ENCODE peak calls at places on chromosomes 11 and 22, in four cellular contexts. K is esophagus muscularis mucosa, V is tibial nerve, X is Peyer's patch. D is an unnamed sample.

GRCh38 chr11:131910491-131911387 is 540.3 kb downstream of the NTM start:
- DNase-seq in K (no peak), V (no peak), X (no peak), D (no peak)

GRCh38 chr11:134019500-134019899 is 49.4 kb upstream of the JAM3 start:
- DNase-seq in V (no peak), K (no peak), X (no peak), D (no peak)

GRCh38 chr11:27718853-27719574 is 18.8 kb upstream of the BDNF start:
- DNase-seq in X (no peak), V (no peak), K (no peak), D (no peak)

GRCh38 chr11:99534812-99535211 is 514.1 kb downstream of the CNTN5 start:
- DNase-seq in V (no peak), X (no peak), K (no peak), D (no peak)

GRCh38 chr11:128852327-128853023 is 14.6 kb downstream of the KCNJ1 start:
- DNase-seq in K (no peak), V (no peak), X (no peak), D (no peak)

GRCh38 chr11:6321961-6322362 is 1.7 kb upstream of the CAVIN3 start:
- DNase-seq in K (no peak), V (no peak), X (no peak), D (no peak)

GRCh38 chr11:16987205-16987568 is 27.0 kb downstream of the PLEKHA7 start:
- DNase-seq in X (peak; percentile 87), K (no peak), V (no peak), D (no peak)

GRCh38 chr11:112113539-112114457 is 27.1 kb downstream of the SDHD start:
- DNase-seq in V (no peak), K (no peak), X (no peak), D (no peak)

GRCh38 chr22:49889071-49889470 is 29.2 kb downstream of the ALG12 start:
- DNase-seq in K (no peak), V (no peak), X (no peak), D (no peak)

GRCh38 chr11:120310875-120311274 is 14.2 kb upstream of the TLCD5 start:
- DNase-seq in X (no peak), K (no peak), V (no peak), D (no peak)

GRCh38 chr11:62922653-62923371 is 1.6 kb upstream of the CHRM1 start:
- DNase-seq in K (no peak), X (no peak), V (no peak), D (no peak)

GRCh38 chr22:45284705-45285305 is at the start of gene UPK3A:
- DNase-seq in V (no peak), X (peak; percentile 89), K (no peak), D (no peak)

GRCh38 chr11:18071098-18071705 is 25.1 kb upstream of the TPH1 start:
- DNase-seq in V (no peak), X (no peak), K (no peak), D (no peak)

GRCh38 chr11:114304065-114304464 is 7.9 kb downstream of the NNMT start:
- DNase-seq in V (no peak), K (no peak), X (no peak), D (no peak)

GRCh38 chr11:31690041-31690440 is 121.1 kb downstream of the PAX6 start:
- DNase-seq in K (no peak), V (no peak), X (no peak), D (no peak)

GRCh38 chr11:32555091-32555490 is 28.5 kb upstream of the EIF3M start:
- DNase-seq in K (no peak), X (no peak), V (no peak), D (no peak)

GRCh38 chr11:69251639-69252493 is 42.1 kb upstream of the MYEOV start:
- DNase-seq in X (no peak), V (no peak), K (no peak), D (peak; percentile 89)

GRCh38 chr11:112277937-112278336 is 17.3 kb upstream of the PLET1 start:
- DNase-seq in K (no peak), X (no peak), V (no peak), D (no peak)

GRCh38 chr11:87266751-87267150 is 229.0 kb downstream of the TMEM135 start:
- DNase-seq in K (no peak), X (no peak), V (no peak), D (no peak)

GRCh38 chr22:39556970-39557811 is 13.4 kb upstream of the CACNA1I start:
- DNase-seq in K (no peak), V (no peak), X (no peak), D (no peak)

GRCh38 chr22:26642465-26643367 is 14.7 kb upstream of the MIAT start:
- DNase-seq in K (no peak), V (no peak), X (no peak), D (no peak)

GRCh38 chr11:75510011-75510595 is 15.6 kb downstream of the GDPD5 start:
- DNase-seq in K (no peak), V (no peak), X (no peak), D (no peak)

GRCh38 chr11:90235536-90235935 is 12.7 kb upstream of the CHORDC1 start:
- DNase-seq in V (no peak), X (no peak), K (no peak), D (no peak)

GRCh38 chr11:27699926-27700350 is 317 bp downstream of the BDNF start:
- DNase-seq in V (no peak), X (no peak), K (no peak), D (peak; percentile 83)

GRCh38 chr22:21657361-21658118 is 8.3 kb upstream of the PPIL2 start:
- DNase-seq in X (peak; percentile 89), K (no peak), V (no peak), D (peak; percentile 36)

GRCh38 chr11:76777922-76778321 is 5.2 kb upstream of the TSKU start:
- DNase-seq in X (peak; percentile 4), K (no peak), V (no peak), D (no peak)

GRCh38 chr11:73402834-73403185 is 26.6 kb downstream of the RELT start:
- DNase-seq in X (no peak), K (no peak), V (no peak), D (no peak)

GRCh38 chr22:37827056-37827455 is 3.9 kb downstream of the GALR3 start:
- DNase-seq in V (no peak), K (no peak), X (no peak), D (no peak)

GRCh38 chr11:71207996-71208774 is 44.2 kb downstream of the SHANK2 start:
- DNase-seq in V (no peak), K (no peak), X (no peak), D (no peak)

GRCh38 chr11:110897035-110897434 is 184.8 kb upstream of the ARHGAP20 start:
- DNase-seq in K (no peak), V (no peak), X (no peak), D (no peak)

GRCh38 chr11:33478111-33478573 is 221.0 kb downstream of the HIPK3 start:
- DNase-seq in K (no peak), V (no peak), X (no peak), D (no peak)

GRCh38 chr11:110100476-110101240 is 7.5 kb downstream of the ZC3H12C start:
- DNase-seq in K (no peak), V (no peak), X (no peak), D (no peak)

DNA sequence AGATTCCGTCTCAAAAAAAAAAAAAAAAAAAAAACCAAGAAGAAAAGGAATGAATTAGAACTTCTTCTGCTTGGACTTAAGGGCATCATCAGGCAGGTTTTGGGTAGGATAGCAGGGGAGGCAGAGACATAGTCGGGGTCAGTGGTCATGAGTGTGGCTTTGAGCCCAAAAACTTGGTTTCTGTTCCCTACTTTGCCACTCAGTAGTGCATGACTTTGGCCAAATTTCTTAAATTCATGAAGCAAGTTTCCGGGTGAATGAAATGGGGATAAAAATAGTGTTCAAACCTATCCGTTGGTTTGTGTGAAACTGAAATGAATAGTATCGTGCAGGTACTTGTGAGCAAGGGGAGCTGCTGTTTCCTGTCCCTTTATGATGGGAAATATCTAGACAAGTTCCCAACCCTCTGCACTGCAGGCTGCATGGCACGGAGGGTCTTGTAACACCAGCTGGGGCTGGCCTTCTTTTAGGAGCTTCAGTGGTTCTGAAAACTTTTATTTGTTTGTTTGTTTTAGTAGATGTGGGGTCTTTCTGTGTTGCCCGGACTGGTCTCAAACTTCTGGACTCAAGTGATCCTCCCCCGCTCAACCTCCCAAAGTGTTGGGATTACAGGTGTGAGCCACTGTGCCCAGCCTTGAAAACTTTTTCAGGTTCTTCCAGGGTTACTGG is 18.4 kb downstream of the NEAT1 start:
- DNase-seq in K (no peak), X (no peak), V (peak; percentile 9), D (no peak)
- TF ChIP-seq POLR2A in K (peak; percentile 25), X (peak; percentile 18), V (peak; percentile 6), D (no peak)

GRCh38 chr11:101436511-101437142 is 147.2 kb downstream of the TRPC6 start:
- DNase-seq in K (no peak), X (no peak), V (no peak), D (no peak)
- TF ChIP-seq CTCF in K (peak; percentile 68), X (peak; percentile 28), V (peak; percentile 37), D (no peak)

DNA sequence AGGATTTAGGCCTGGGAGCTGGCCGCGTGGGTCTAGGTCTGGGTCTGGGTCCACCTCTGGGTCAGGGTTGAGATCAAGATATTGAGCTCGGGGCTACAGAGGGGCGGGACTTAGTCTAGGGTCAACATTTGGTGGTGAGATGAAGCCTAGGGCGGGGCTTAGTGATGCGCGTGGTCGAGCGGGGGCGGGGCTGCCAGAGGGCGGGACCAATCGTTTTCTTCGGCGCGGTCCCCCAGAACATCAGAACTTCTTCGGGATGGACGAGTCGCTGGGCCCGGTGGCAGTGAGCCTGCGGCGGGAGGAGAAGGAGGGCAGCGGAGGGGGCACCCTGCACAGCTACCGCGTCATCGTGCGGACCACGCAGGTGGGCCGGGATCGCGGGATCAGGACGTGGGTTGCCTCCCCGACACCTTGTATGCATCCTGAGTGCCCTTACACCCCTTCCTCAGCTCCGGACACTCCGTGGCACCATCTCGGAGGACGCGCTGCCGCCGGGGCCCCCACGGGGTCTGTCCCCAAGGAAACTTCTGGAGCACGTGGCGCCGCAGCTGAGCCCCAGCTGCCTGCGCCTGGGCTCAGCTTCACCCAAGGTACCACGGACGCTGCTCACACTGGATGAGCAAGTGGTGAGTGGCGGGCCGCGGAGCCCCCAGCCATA is 4.2 kb downstream of the SIPA1 start:
- DNase-seq in X (no peak), K (no peak), V (no peak), D (no peak)
- H3K4me3 ChIP-seq in X (no peak overlapping the region), K (no peak overlapping the region), V (no peak overlapping the region), D (no peak overlapping the region)

GRCh38 chr22:36328635-36329216 is 59.0 kb downstream of the MYH9 start:
- DNase-seq in V (no peak), X (no peak), K (no peak), D (peak; percentile 89)
- TF ChIP-seq POLR2A in V (no peak), X (no peak), K (no peak), D (no peak)

DNA sequence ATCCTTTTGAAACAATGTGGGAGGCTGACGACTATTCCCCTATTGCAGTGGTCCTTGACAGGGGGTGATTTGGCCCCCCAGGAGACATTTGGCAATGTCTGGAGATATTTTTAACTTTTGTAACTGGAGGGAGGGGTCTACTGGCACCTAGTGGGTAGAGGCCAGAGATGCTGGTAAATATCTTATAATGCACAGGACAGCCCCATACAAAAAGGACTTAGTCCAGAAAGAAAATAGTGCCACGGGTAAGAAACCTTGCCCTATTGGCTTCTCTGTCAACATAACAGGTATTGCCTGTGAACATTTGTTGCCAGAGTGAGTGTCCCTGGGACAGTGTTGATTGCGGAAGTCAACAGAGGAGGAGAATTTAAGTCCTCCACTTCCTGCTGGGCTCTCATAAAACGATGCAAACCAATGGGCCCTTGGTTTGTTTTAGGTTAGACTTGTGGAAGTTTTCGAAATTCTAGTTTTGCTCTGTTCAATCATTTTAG is 101.6 kb downstream of the MAML2 start:
- DNase-seq in K (no peak), V (no peak), X (no peak), D (no peak)
- TF ChIP-seq CTCF in K (no peak), V (no peak), X (no peak), D (no peak)

GRCh38 chr22:20211997-20212753 is 55.9 kb downstream of the RTN4R start:
- DNase-seq in K (no peak), V (peak; percentile 29), X (peak; percentile 71), D (no peak)
- H3K4me3 ChIP-seq in K (no peak overlapping the region), V (no peak overlapping the region), X (no peak overlapping the region), D (no peak overlapping the region)

D was measured in lower leg skin.